ENCODE peak calls at places on chromosomes 5 and 9, in nine cellular contexts. S is neural crest cell, D is osteocyte, E is HFFc6, K is AG04450, B is WTC11, X is cardiac fibroblast, R is progenitor cell of endocrine pancreas, L is AG10803. N is an unnamed sample.

GRCh38 chr9:89920901-89921300 is 316.1 kb downstream of the GADD45G start:
- DNase-seq in R (no peak), K (no peak), S (no peak), B (no peak), L (no peak), E (no peak), X (no peak), D (peak), N (no peak)

GRCh38 chr9:6356441-6356840 is 28.3 kb downstream of the TPD52L3 start:
- DNase-seq in B (no peak), L (no peak), X (peak), E (peak), S (no peak), D (no peak), K (no peak), R (no peak), N (no peak)

GRCh38 chr5:158741296-158741695 is 358.4 kb downstream of the EBF1 start:
- DNase-seq in B (no peak), L (no peak), X (no peak), S (no peak), K (no peak), D (no peak), R (no peak), E (no peak), N (no peak)

GRCh38 chr5:174549254-174549653 is 175.1 kb upstream of the MSX2 start:
- DNase-seq in R (no peak), X (no peak), K (no peak), B (no peak), S (no peak), L (no peak), E (no peak), D (no peak), N (no peak)

GRCh38 chr5:22621084-22621483 is 232.1 kb downstream of the CDH12 start:
- DNase-seq in R (no peak), D (no peak), B (no peak), E (no peak), L (no peak), X (no peak), K (no peak), S (no peak), N (no peak)

GRCh38 chr5:168356592-168356991 is 65.1 kb downstream of the WWC1 start:
- DNase-seq in L (no peak), B (no peak), E (no peak), D (no peak), R (no peak), K (no peak), S (no peak), X (no peak), N (no peak)

GRCh38 chr9:136399176-136400037 is 563 bp downstream of the SNAPC4 start:
- DNase-seq in D (no peak), X (peak), B (peak), R (no peak), L (no peak), S (peak), E (no peak), K (no peak), N (peak)

GRCh38 chr5:149872351-149873040 is 72.1 kb downstream of the PDE6A start:
- DNase-seq in R (no peak), L (no peak), E (no peak), K (no peak), B (no peak), X (no peak), D (no peak), S (no peak), N (no peak)

GRCh38 chr9:16885896-16886295 is 15.4 kb upstream of the BNC2 start:
- DNase-seq in R (no peak), E (no peak), X (no peak), L (no peak), K (no peak), D (no peak), B (no peak), S (no peak), N (no peak)

GRCh38 chr9:78393340-78393739 is 96.4 kb downstream of the PSAT1 start:
- DNase-seq in R (no peak), X (no peak), K (no peak), S (no peak), B (no peak), D (no peak), L (no peak), E (no peak), N (no peak)

GRCh38 chr9:93575706-93576295 is 583 bp upstream of the PHF2 start:
- DNase-seq in B (no peak), S (no peak), L (peak), R (no peak), X (peak), D (peak), E (peak), K (no peak), N (peak)

GRCh38 chr9:93244510-93245436 is 60.8 kb downstream of the WNK2 start:
- DNase-seq in K (no peak), X (no peak), D (no peak), R (no peak), E (no peak), B (no peak), S (no peak), L (no peak), N (no peak)

GRCh38 chr5:140575309-140575708 is 10.7 kb downstream of the SLC35A4 start:
- DNase-seq in X (peak), R (no peak), E (peak), S (no peak), L (peak), K (no peak), B (peak), D (no peak), N (peak)

GRCh38 chr5:179549973-179550510 is 312 bp upstream of the RUFY1 start:
- DNase-seq in E (no peak), L (no peak), R (peak), S (no peak), B (no peak), K (no peak), X (no peak), D (no peak), N (no peak)

GRCh38 chr5:166720026-166720425 is 1571.4 kb upstream of the WWC1 start:
- DNase-seq in K (no peak), X (peak), D (no peak), R (no peak), B (no peak), L (no peak), E (no peak), S (no peak), N (no peak)

GRCh38 chr9:30201024-30201423 is 2183.4 kb upstream of the ACO1 start:
- DNase-seq in L (no peak), D (no peak), X (no peak), K (no peak), E (no peak), S (no peak), B (no peak), R (no peak), N (no peak)

GRCh38 chr5:30768061-30768460 is 425.4 kb upstream of the CDH6 start:
- DNase-seq in K (no peak), D (no peak), B (no peak), L (peak), E (no peak), R (no peak), X (peak), S (no peak), N (no peak)
- TF ChIP-seq CTCF in K (no peak), D (no peak), B (no peak), L (no peak), E (no peak), R (no peak), X (no peak), S (no peak), N (no peak)

GRCh38 chr5:103827976-103828375 is 265.4 kb upstream of the NUDT12 start:
- DNase-seq in R (no peak), L (no peak), S (no peak), E (no peak), X (no peak), D (no peak), B (no peak), K (no peak), N (no peak)
- TF ChIP-seq CTCF in R (no peak), L (no peak), S (no peak), E (no peak), X (no peak), D (no peak), B (no peak), K (no peak), N (no peak)

DNA sequence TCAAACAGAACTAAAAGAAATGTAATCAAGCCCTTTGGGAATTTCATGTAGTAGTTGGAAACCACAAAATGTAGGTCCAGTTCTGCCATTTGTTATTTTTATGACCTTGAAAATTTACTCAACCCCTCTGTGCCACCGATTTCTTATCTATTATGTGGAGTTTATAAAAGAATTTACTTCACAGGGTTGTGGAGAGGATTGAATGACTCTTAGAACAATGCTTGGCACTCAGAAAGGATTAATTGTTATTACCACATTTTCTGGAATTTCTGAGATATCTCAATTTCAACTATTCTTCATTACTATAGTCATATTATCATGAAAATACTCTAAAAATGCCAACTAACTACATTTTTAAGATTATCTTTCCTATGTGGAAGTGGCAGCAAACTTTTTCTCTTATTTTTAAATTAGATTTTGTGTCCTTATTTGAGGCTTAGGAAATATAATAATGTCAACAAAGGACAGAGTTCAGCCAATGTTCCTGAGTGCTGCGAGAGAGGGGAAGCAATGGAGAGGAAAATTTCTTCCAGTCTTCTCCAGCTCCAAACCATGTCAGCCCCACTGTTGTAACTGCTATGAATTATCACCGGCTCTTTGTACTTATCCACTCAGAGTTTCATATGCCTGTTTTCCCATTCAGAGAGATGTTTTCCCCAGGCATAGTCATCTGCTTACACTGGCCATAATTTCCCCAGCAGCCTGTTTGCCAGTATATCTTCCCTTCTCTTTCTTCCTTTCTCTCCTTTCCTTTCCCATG is 525.6 kb downstream of the SPATA31D1 start:
- DNase-seq in D (no peak), R (no peak), L (no peak), B (no peak), S (no peak), E (no peak), K (no peak), X (no peak), N (no peak)
- TF ChIP-seq CTCF in D (no peak), R (no peak), L (no peak), B (no peak), S (no peak), E (no peak), K (no peak), X (no peak), N (no peak)

GRCh38 chr5:84255318-84255717 is 129.4 kb downstream of the EDIL3 start:
- DNase-seq in D (no peak), B (no peak), K (no peak), X (peak), E (no peak), S (no peak), R (no peak), L (peak), N (no peak)
- TF ChIP-seq CTCF in D (peak), B (no peak), K (peak), X (peak), E (peak), S (peak), R (peak), L (peak), N (peak)

GRCh38 chr5:33411498-33411897 is 29.3 kb upstream of the TARS1 start:
- DNase-seq in K (no peak), L (no peak), E (no peak), X (no peak), B (no peak), D (no peak), S (no peak), R (no peak), N (no peak)

GRCh38 chr5:33410221-33410620 is 30.5 kb upstream of the TARS1 start:
- DNase-seq in L (no peak), B (no peak), X (no peak), D (no peak), K (no peak), S (no peak), R (no peak), E (no peak), N (no peak)

GRCh38 chr5:33420946-33421345 is 19.8 kb upstream of the TARS1 start:
- DNase-seq in E (no peak), S (no peak), K (no peak), L (no peak), X (no peak), R (no peak), B (no peak), D (no peak), N (no peak)

DNA sequence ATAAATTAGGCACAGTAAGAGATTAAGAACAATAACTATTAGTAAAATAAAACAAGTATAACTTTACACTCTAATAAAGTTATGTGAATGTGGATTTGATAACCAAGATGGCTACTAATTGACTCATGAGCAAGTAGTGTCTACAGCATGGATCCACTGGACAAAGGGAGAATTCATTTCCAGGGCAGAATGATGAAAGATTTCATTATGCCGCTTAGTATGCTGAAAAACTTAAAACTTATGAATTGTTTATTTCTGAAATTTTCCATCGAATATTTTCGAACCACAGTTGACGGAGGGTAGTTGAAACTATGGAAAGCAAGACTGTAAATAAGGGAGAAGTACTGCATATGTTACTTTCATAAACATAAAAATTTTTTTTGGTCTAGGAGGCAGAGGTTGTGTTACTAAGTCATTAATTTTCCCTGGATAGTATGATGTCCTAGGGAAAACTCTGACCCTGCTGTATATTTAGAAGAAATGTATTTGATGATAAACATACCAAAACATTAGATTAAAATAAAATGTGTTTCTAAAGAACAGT is 24.9 kb upstream of the TARS1 start:
- DNase-seq in B (no peak), R (no peak), X (no peak), S (no peak), K (no peak), E (no peak), D (no peak), L (no peak), N (no peak)
- TF ChIP-seq CTCF in B (no peak), R (no peak), X (no peak), S (no peak), K (no peak), E (no peak), D (no peak), L (no peak), N (no peak)

GRCh38 chr9:124505901-124506346 is 1.3 kb downstream of the NR5A1 start:
- DNase-seq in E (no peak), K (no peak), S (no peak), R (no peak), X (no peak), D (no peak), B (no peak), L (no peak), N (no peak)
- TF ChIP-seq CTCF in E (no peak), K (no peak), S (no peak), R (no peak), X (no peak), D (no peak), B (no peak), L (no peak), N (no peak)

GRCh38 chr9:101711330-101711941 is 27.0 kb downstream of the GRIN3A start:
- DNase-seq in K (no peak), L (peak), D (no peak), S (peak), E (no peak), R (no peak), X (peak), B (peak), N (peak)
- TF ChIP-seq CTCF in K (peak), L (peak), D (peak), S (peak), E (peak), R (peak), X (peak), B (peak), N (peak)